ENCODE peak calls at places on chromosomes 12 and 14, in six cellular contexts. V is HepG2, Y is upper lobe of right lung, I is foreskin fibroblast, W is DND-41, H is cardiac muscle cell. R is an unnamed sample.

GRCh38 chr14:64879635-64880381 is at the start of gene SPTB:
- DNase-seq in W (peak), V (no peak), Y (peak), H (no peak), I (peak), R (peak)

GRCh38 chr14:71734076-71734475 is 198.2 kb upstream of the RGS6 start:
- DNase-seq in H (no peak), Y (no peak), V (no peak), W (no peak), I (no peak), R (no peak)

GRCh38 chr14:51507556-51508511 is 143.9 kb upstream of the FRMD6 start:
- DNase-seq in Y (peak), I (peak), W (no peak), V (no peak), H (peak), R (no peak)

GRCh38 chr12:115072712-115073111 is 388.7 kb upstream of the TBX3 start:
- DNase-seq in I (no peak), H (no peak), Y (no peak), W (no peak), V (no peak), R (no peak)

GRCh38 chr12:41368006-41368405 is 179.9 kb downstream of the PDZRN4 start:
- DNase-seq in W (no peak), H (peak), Y (no peak), I (no peak), V (no peak), R (no peak)

GRCh38 chr12:118402251-118402650 is 25.9 kb downstream of the SUDS3 start:
- DNase-seq in V (no peak), Y (no peak), W (no peak), I (peak), H (peak), R (no peak)

GRCh38 chr12:77648716-77649115 is 182.0 kb upstream of the NAV3 start:
- DNase-seq in I (peak), Y (no peak), V (no peak), H (no peak), W (no peak), R (no peak)

GRCh38 chr12:62270872-62271271 is 10.7 kb downstream of the USP15 start:
- DNase-seq in Y (no peak), H (no peak), V (no peak), W (no peak), I (no peak), R (no peak)

GRCh38 chr12:86261142-86261541 is 5.0 kb upstream of the MGAT4C start:
- DNase-seq in H (peak), V (no peak), Y (no peak), I (no peak), W (no peak), R (no peak)

GRCh38 chr12:40336573-40337199 is 111.9 kb downstream of the LRRK2 start:
- DNase-seq in V (peak), Y (no peak), I (peak), W (no peak), H (peak), R (no peak)

GRCh38 chr12:107320929-107321618 is 227.7 kb upstream of the CRY1 start:
- DNase-seq in I (peak), V (no peak), W (peak), Y (no peak), H (peak), R (peak)

GRCh38 chr14:89241934-89242670 is 174.9 kb downstream of the FOXN3 start:
- DNase-seq in H (no peak), W (no peak), V (no peak), Y (no peak), I (peak), R (no peak)

GRCh38 chr12:108066583-108067234 is 62.4 kb upstream of the WSCD2 start:
- DNase-seq in V (peak), I (no peak), Y (no peak), W (no peak), H (no peak), R (no peak)

GRCh38 chr12:105451211-105451610 is 120.7 kb downstream of the C12orf75 start:
- DNase-seq in I (peak), V (no peak), Y (no peak), W (no peak), H (no peak), R (no peak)

GRCh38 chr14:85516239-85517112 is 13.5 kb upstream of the FLRT2 start:
- DNase-seq in W (no peak), Y (no peak), I (peak), H (peak), V (no peak), R (no peak)

GRCh38 chr12:80861636-80862378 is 75.9 kb downstream of the LIN7A start:
- DNase-seq in W (no peak), V (no peak), Y (no peak), H (peak), I (peak), R (no peak)

GRCh38 chr14:103091041-103091882 is 3.3 kb upstream of the EXOC3L4 start:
- DNase-seq in Y (peak), V (no peak), W (peak), I (peak), H (peak), R (peak)

GRCh38 chr14:79376557-79376956 is 834.7 kb downstream of the DIO2 start:
- DNase-seq in W (no peak), H (no peak), V (no peak), I (no peak), Y (no peak), R (no peak)

GRCh38 chr14:60532442-60532841 is 23.5 kb downstream of the SIX6 start:
- DNase-seq in I (no peak), H (no peak), W (no peak), Y (no peak), V (no peak), R (no peak)

GRCh38 chr12:112381421-112381897 is 772 bp downstream of the HECTD4 start:
- DNase-seq in V (no peak), Y (no peak), W (peak), H (no peak), I (peak), R (no peak)

GRCh38 chr14:26187996-26188605 is 409.7 kb downstream of the NOVA1 start:
- DNase-seq in W (no peak), I (peak), V (no peak), H (peak), Y (no peak), R (no peak)

GRCh38 chr12:121413917-121414316 is 14.0 kb downstream of the RNF34 start:
- DNase-seq in H (no peak), Y (no peak), I (no peak), V (no peak), W (no peak), R (no peak)

GRCh38 chr14:53151867-53152626 is 1.1 kb downstream of the DDHD1 start:
- DNase-seq in H (peak), V (peak), Y (peak), I (peak), W (peak), R (peak)

GRCh38 chr12:115450017-115450416 is 766.0 kb upstream of the TBX3 start:
- DNase-seq in W (no peak), V (no peak), H (no peak), I (no peak), Y (no peak), R (no peak)

GRCh38 chr12:120267736-120268135 is 2.2 kb upstream of the PXN start:
- DNase-seq in V (no peak), H (no peak), Y (no peak), I (peak), W (no peak), R (no peak)

GRCh38 chr14:92373336-92373735 is 50.4 kb downstream of the SLC24A4 start:
- DNase-seq in Y (no peak), W (no peak), V (no peak), H (no peak), I (peak), R (no peak)

GRCh38 chr12:12720637-12721250 is 3.6 kb downstream of the CDKN1B start:
- DNase-seq in I (no peak), W (peak), V (no peak), H (peak), Y (no peak), R (no peak)
- H3K4me3 ChIP-seq in I (peak), W (no peak), V (peak), H (no peak), Y (peak), R (peak)

GRCh38 chr12:50187084-50187900 is 20.1 kb upstream of the CERS5 start:
- DNase-seq in W (no peak), V (no peak), Y (no peak), H (peak), I (peak), R (no peak)
- H3K4me3 ChIP-seq in W (no peak), V (no peak), Y (no peak), H (no peak), I (no peak), R (no peak)

DNA sequence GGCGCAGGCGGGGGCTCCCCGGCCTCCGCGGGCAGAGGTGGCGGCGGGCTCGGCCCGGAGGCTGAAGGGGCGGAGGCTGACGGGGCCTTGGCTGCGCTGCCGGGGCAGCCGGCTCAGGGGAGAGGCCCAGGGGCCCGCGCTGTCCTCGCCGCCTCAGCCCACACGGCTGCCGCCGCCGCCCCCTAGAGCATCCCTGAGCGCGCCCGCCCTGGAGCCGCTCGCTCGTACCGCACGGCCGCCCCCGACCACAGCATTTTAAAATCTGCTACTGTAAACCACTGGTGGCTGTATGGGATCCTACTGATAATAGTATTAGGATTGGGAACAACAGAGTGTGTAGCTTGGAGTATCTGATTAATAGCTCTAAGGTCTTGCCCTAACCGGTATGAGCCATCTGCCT is 22.2 kb upstream of the EDDM3A start:
- DNase-seq in W (no peak), I (no peak), H (peak), Y (no peak), V (no peak), R (no peak)
- H3K4me3 ChIP-seq in W (no peak), I (no peak), H (no peak), Y (no peak), V (no peak), R (no peak)

GRCh38 chr14:104140463-104141331 is 2.3 kb downstream of the KIF26A start:
- DNase-seq in I (no peak), H (no peak), W (no peak), Y (peak), V (no peak), R (no peak)
- H3K4me3 ChIP-seq in I (peak), H (no peak), W (no peak), Y (peak), V (no peak), R (no peak)

DNA sequence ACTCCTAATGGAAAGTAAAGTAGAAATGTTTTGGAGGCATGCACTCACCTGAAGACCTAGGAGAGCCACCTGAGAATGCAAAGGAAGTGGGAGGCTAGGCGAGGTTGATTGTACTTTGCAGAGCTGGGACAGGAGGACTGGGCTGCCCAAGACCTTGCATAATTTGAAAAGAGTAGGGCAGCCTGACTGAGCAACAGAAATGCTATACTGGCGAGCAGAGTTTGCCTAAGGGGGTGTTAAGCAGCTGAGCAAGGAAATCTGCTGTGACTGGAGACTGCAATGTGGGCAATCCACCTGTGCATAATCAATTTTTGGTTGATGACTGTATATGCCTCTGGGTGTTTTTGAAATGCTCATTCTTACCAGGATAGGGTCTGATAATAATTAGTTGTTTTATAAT is 834.1 kb downstream of the TRHDE start:
- DNase-seq in I (no peak), W (no peak), H (no peak), Y (no peak), V (no peak), R (no peak)
- H3K4me3 ChIP-seq in I (no peak), W (no peak), H (no peak), Y (no peak), V (no peak), R (no peak)

GRCh38 chr12:28563926-28564325 is 373.7 kb downstream of the CCDC91 start:
- DNase-seq in H (peak), I (peak), Y (no peak), W (no peak), V (no peak), R (no peak)
- H3K4me3 ChIP-seq in H (no peak), I (no peak), Y (no peak), W (no peak), V (no peak), R (no peak)

DNA sequence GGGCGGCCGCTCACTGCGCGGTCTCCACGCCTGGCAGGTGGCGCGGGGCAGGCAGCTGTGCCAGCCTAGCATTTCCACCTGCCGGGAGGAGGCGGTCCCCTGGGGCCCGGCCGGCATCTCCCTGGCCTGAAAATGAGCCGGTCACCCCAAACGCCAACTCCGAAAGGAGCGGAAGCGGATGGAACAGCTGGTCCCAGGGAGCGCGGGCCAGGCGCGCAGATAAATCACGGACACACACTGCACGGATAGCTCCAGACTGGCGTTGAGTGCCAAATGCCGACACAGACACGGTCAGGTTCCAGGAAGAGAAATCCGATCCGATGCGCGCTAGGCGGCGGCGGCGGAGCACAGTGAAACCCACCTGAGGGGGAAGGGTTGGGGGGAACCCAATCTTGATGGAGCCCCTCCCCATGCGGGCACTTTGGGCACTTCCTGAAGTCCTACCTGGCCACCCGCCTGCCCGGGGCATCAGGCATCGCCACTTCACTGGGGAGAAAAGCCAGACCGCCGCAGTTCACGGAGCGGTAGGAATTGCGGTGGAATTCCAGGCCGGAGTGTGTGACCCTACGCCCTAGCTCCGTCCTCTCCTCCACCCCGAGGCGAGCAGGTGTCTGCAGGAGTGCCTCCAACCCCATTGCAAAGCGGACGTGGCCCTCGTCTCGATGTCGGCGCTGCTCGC is 624 bp upstream of the PLEKHD1 start:
- DNase-seq in I (peak), H (peak), Y (peak), W (no peak), V (no peak), R (no peak)
- H3K4me3 ChIP-seq in I (peak), H (peak), Y (peak), W (no peak), V (peak), R (no peak)

R was measured in CD4-positive, alpha-beta memory T cell.